ENCODE peak calls at places on chromosomes 6 and 20, in six cellular contexts. K, Y, C, Z, T and J are unnamed samples.

GRCh38 chr6:46491789-46492547 is 719 bp upstream of the RCAN2 start:
- DNase-seq in K (peak; percentile 1), Y (peak; percentile 67), C (peak; percentile 38), Z (no peak), T (peak; percentile 48), J (peak; percentile 71)

GRCh38 chr6:149696904-149697303 is 21.0 kb downstream of the LATS1 start:
- DNase-seq in K (peak; percentile 52), Y (no peak), C (no peak), Z (no peak), T (no peak), J (no peak)

GRCh38 chr6:87393026-87393622 is 14.6 kb upstream of the CFAP206 start:
- DNase-seq in K (peak; percentile 70), Y (peak; percentile 65), C (peak; percentile 73), Z (peak; percentile 23), T (peak; percentile 56), J (no peak)

GRCh38 chr6:169086020-169086419 is 167.6 kb downstream of the THBS2 start:
- DNase-seq in K (no peak), Y (peak; percentile 53), C (no peak), Z (peak; percentile 86), T (no peak), J (no peak)

GRCh38 chr6:37365791-37366190 is 12.0 kb downstream of the RNF8 start:
- DNase-seq in K (peak; percentile 35), Y (no peak), C (peak; percentile 24), Z (no peak), T (no peak), J (no peak)

GRCh38 chr6:132362318-132363185 is 38.7 kb downstream of the MOXD1 start:
- DNase-seq in K (no peak), Y (no peak), C (no peak), Z (no peak), T (no peak), J (no peak)

GRCh38 chr6:56766806-56767178 is 124.1 kb upstream of the DST start:
- DNase-seq in K (peak; percentile 91), Y (no peak), C (peak; percentile 74), Z (no peak), T (no peak), J (no peak)

GRCh38 chr6:28794175-28795002 is 129.4 kb downstream of the TRIM27 start:
- DNase-seq in K (peak; percentile 31), Y (peak; percentile 82), C (peak; percentile 61), Z (peak; percentile 59), T (no peak), J (peak; percentile 61)

GRCh38 chr6:163438940-163439335 is 24.4 kb downstream of the QKI start:
- DNase-seq in K (no peak), Y (no peak), C (peak; percentile 33), Z (no peak), T (no peak), J (no peak)

GRCh38 chr20:56417911-56418310 is 5.9 kb downstream of the CASS4 start:
- DNase-seq in K (peak; percentile 58), Y (no peak), C (no peak), Z (no peak), T (no peak), J (no peak)

GRCh38 chr20:61899971-61900370 is 165.7 kb downstream of the TAF4 start:
- DNase-seq in K (no peak), Y (no peak), C (no peak), Z (no peak), T (no peak), J (no peak)

GRCh38 chr6:51915098-51915497 is 172.3 kb downstream of the PKHD1 start:
- DNase-seq in K (no peak), Y (no peak), C (no peak), Z (no peak), T (no peak), J (no peak)

GRCh38 chr6:157244780-157245179 is 78.5 kb downstream of the TMEM242 start:
- DNase-seq in K (no peak), Y (no peak), C (no peak), Z (no peak), T (no peak), J (no peak)

GRCh38 chr20:32576560-32576959 is 8.6 kb downstream of the NOL4L start:
- DNase-seq in K (no peak), Y (no peak), C (no peak), Z (no peak), T (no peak), J (no peak)

GRCh38 chr6:110999634-111000270 is 17.9 kb downstream of the RPF2 start:
- DNase-seq in K (peak; percentile 46), Y (peak; percentile 8), C (peak; percentile 56), Z (no peak), T (no peak), J (no peak)

GRCh38 chr6:137849076-137849708 is 17.9 kb upstream of the TNFAIP3 start:
- DNase-seq in K (peak; percentile 74), Y (no peak), C (peak; percentile 87), Z (no peak), T (no peak), J (no peak)

GRCh38 chr6:20870493-20870892 is 336.2 kb downstream of the CDKAL1 start:
- DNase-seq in K (no peak), Y (no peak), C (no peak), Z (no peak), T (no peak), J (no peak)

GRCh38 chr6:40128149-40128548 is 193.9 kb upstream of the MOCS1 start:
- DNase-seq in K (no peak), Y (no peak), C (no peak), Z (no peak), T (no peak), J (no peak)

GRCh38 chr6:11277275-11278206 is 45.1 kb upstream of the NEDD9 start:
- DNase-seq in K (peak; percentile 82), Y (peak; percentile 96), C (peak; percentile 82), Z (no peak), T (peak; percentile 66), J (peak; percentile 60)

GRCh38 chr6:32973144-32973854 is 4.9 kb downstream of the BRD2 start:
- DNase-seq in K (peak; percentile 40), Y (peak; percentile 57), C (peak; percentile 74), Z (no peak), T (peak; percentile 63), J (no peak)

GRCh38 chr6:120010075-120010474 is 660.5 kb upstream of the MAN1A1 start:
- DNase-seq in K (no peak), Y (no peak), C (no peak), Z (no peak), T (no peak), J (no peak)

GRCh38 chr6:169725270-169726048 is 1.2 kb upstream of the PHF10 start:
- DNase-seq in K (peak; percentile 94), Y (peak; percentile 80), C (peak; percentile 96), Z (peak; percentile 85), T (peak; percentile 78), J (peak; percentile 66)

GRCh38 chr6:36852481-36853147 is 13.4 kb upstream of the CPNE5 start:
- DNase-seq in K (peak; percentile 79), Y (peak; percentile 62), C (peak; percentile 84), Z (peak; percentile 35), T (no peak), J (no peak)

GRCh38 chr6:18451756-18452155 is 64.6 kb downstream of the RNF144B start:
- DNase-seq in K (no peak), Y (no peak), C (no peak), Z (no peak), T (no peak), J (no peak)

GRCh38 chr6:1312444-1313363 is 806 bp downstream of the FOXQ1 start:
- DNase-seq in K (no peak), Y (peak; percentile 70), C (no peak), Z (no peak), T (no peak), J (peak; percentile 67)

GRCh38 chr6:133277895-133278545 is 36.9 kb downstream of the EYA4 start:
- DNase-seq in K (no peak), Y (peak; percentile 4), C (no peak), Z (no peak), T (no peak), J (no peak)

GRCh38 chr6:131116755-131117360 is 18.4 kb upstream of the AKAP7 start:
- DNase-seq in K (peak; percentile 64), Y (peak; percentile 71), C (peak; percentile 57), Z (no peak), T (no peak), J (no peak)

GRCh38 chr20:45087814-45088213 is 13.1 kb downstream of the KCNS1 start:
- DNase-seq in K (peak; percentile 52), Y (no peak), C (no peak), Z (no peak), T (no peak), J (no peak)

GRCh38 chr20:38201356-38201755 is 36.3 kb upstream of the TGM2 start:
- DNase-seq in K (peak; percentile 93), Y (peak; percentile 41), C (peak; percentile 88), Z (peak; percentile 81), T (no peak), J (no peak)

GRCh38 chr6:2579241-2579761 is 171.4 kb downstream of the MYLK4 start:
- DNase-seq in K (peak; percentile 46), Y (no peak), C (peak; percentile 15), Z (no peak), T (no peak), J (no peak)

GRCh38 chr6:3592371-3592941 is 135.6 kb upstream of the SLC22A23 start:
- DNase-seq in K (peak; percentile 93), Y (no peak), C (peak; percentile 80), Z (peak; percentile 65), T (no peak), J (no peak)

GRCh38 chr6:75244063-75244575 is 518 bp upstream of the COX7A2 start:
- DNase-seq in K (peak; percentile 12), Y (no peak), C (no peak), Z (no peak), T (no peak), J (no peak)

GRCh38 chr6:75246386-75246785 is 2.8 kb upstream of the COX7A2 start:
- DNase-seq in K (no peak), Y (no peak), C (no peak), Z (no peak), T (no peak), J (no peak)

GRCh38 chr6:75243333-75244062 is at the start of gene COX7A2:
- DNase-seq in K (peak; percentile 98), Y (peak; percentile 99), C (peak; percentile 99), Z (peak; percentile 99), T (peak; percentile 89), J (peak; percentile 95)
- H4K8ac ChIP-seq in K (peak within 1 kb of the TSS; percentile 81), Y (peak within 1 kb of the TSS; percentile 43), C (peak within 1 kb of the TSS; percentile 87), Z (peak within 1 kb of the TSS; percentile 81), T (no peak within 1 kb of the TSS), J (no peak within 1 kb of the TSS)

DNA sequence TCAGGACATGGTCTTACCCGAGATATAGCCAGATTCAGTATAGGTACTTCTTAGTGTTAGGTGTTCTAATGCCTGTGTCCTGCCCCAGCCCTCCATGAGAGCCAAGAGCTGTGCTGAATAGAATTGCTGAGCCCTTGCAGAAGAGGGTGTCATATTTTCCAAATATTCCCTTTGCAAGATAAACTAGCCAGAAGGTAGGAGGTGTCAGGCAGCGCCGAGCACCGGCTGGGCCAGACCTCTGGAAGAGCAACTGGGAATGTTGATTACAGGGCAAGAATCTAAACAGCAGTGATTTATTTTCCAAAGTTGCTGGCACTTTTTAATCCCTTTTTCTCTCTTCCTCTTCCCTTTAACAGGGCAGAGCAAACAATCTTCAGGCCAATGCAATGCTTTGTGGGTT is 37.1 kb upstream of the EZR start:
- DNase-seq in K (no peak), Y (no peak), C (peak; percentile 46), Z (no peak), T (no peak), J (no peak)
- H2AK5ac ChIP-seq in K (no peak overlapping the region), Y (no peak overlapping the region), C (no peak overlapping the region), Z (no peak overlapping the region), T (no peak overlapping the region), J (no peak overlapping the region)

GRCh38 chr20:50192364-50193168 is 1.9 kb downstream of the CEBPB start:
- DNase-seq in K (peak; percentile 89), Y (peak; percentile 92), C (peak; percentile 92), Z (peak; percentile 89), T (no peak), J (peak; percentile 69)
- H4K8ac ChIP-seq in K (peak overlapping the region; percentile 84), Y (no peak overlapping the region), C (peak overlapping the region; percentile 70), Z (peak overlapping the region; percentile 52), T (no peak overlapping the region), J (no peak overlapping the region)

GRCh38 chr20:50932016-50932338 is 740 bp upstream of the ADNP start:
- DNase-seq in K (no peak), Y (no peak), C (no peak), Z (no peak), T (no peak), J (no peak)
- H2AK5ac ChIP-seq in K (peak overlapping the region; percentile 90), Y (no peak overlapping the region), C (peak overlapping the region; percentile 92), Z (no peak overlapping the region), T (no peak overlapping the region), J (peak overlapping the region; percentile 67)